ENCODE peak calls at places on chromosomes 3 and 15, in nine cellular contexts. N is glutamatergic neuron, Z is Caco-2, S is AG04450, A is tibial nerve, Y is GM13976, V is IMR-90, I is coronary artery, K is cardiac fibroblast. U is an unnamed sample.

GRCh38 chr15:83365370-83365938 is 81.0 kb upstream of the BNC1 start:
- DNase-seq in N (peak), Z (no peak), S (no peak), A (peak), Y (no peak), V (peak), I (no peak), K (peak), U (peak)

GRCh38 chr3:88641033-88641604 is 466.3 kb upstream of the EPHA3 start:
- DNase-seq in N (no peak), Z (no peak), S (no peak), A (no peak), Y (no peak), V (no peak), I (no peak), K (no peak), U (no peak)

GRCh38 chr3:152399374-152399773 is 130.6 kb downstream of the MBNL1 start:
- DNase-seq in N (no peak), Z (no peak), S (no peak), A (no peak), Y (no peak), V (peak), I (no peak), K (peak), U (no peak)

GRCh38 chr3:99972380-99973104 is 141.8 kb downstream of the FILIP1L start:
- DNase-seq in N (no peak), Z (no peak), S (no peak), A (no peak), Y (no peak), V (peak), I (no peak), K (no peak), U (no peak)

GRCh38 chr15:66746231-66746605 is 44.2 kb downstream of the SMAD6 start:
- DNase-seq in N (no peak), Z (no peak), S (no peak), A (no peak), Y (no peak), V (no peak), I (no peak), K (no peak), U (no peak)

GRCh38 chr3:11132861-11133260 is 21.4 kb upstream of the HRH1 start:
- DNase-seq in N (no peak), Z (no peak), S (no peak), A (peak), Y (no peak), V (no peak), I (no peak), K (no peak), U (no peak)

GRCh38 chr15:69729167-69729748 is 276.6 kb downstream of the RPLP1 start:
- DNase-seq in N (peak), Z (peak), S (no peak), A (peak), Y (peak), V (peak), I (no peak), K (peak), U (peak)

GRCh38 chr3:188439080-188439479 is 285.1 kb downstream of the LPP start:
- DNase-seq in N (no peak), Z (no peak), S (no peak), A (no peak), Y (peak), V (no peak), I (no peak), K (no peak), U (peak)

GRCh38 chr15:80588801-80589200 is 106.3 kb upstream of the ABHD17C start:
- DNase-seq in N (no peak), Z (no peak), S (peak), A (no peak), Y (no peak), V (peak), I (no peak), K (peak), U (no peak)

GRCh38 chr15:101558217-101558941 is 68.9 kb upstream of the PCSK6 start:
- DNase-seq in N (no peak), Z (peak), S (no peak), A (no peak), Y (no peak), V (no peak), I (no peak), K (no peak), U (no peak)

GRCh38 chr3:170784406-170784805 is 85.6 kb downstream of the RPL22L1 start:
- DNase-seq in N (no peak), Z (no peak), S (no peak), A (no peak), Y (no peak), V (no peak), I (no peak), K (no peak), U (no peak)

GRCh38 chr15:73930371-73930770 is 4.1 kb downstream of the LOXL1 start:
- DNase-seq in N (peak), Z (no peak), S (peak), A (no peak), Y (no peak), V (peak), I (no peak), K (peak), U (no peak)

GRCh38 chr15:89364341-89364740 is 29.7 kb upstream of the POLG start:
- DNase-seq in N (no peak), Z (no peak), S (no peak), A (peak), Y (no peak), V (no peak), I (no peak), K (no peak), U (no peak)

GRCh38 chr15:89362203-89363101 is 27.8 kb upstream of the POLG start:
- DNase-seq in N (peak), Z (no peak), S (no peak), A (no peak), Y (no peak), V (no peak), I (no peak), K (no peak), U (no peak)

GRCh38 chr15:89669309-89669865 is 9.8 kb downstream of the PLIN1 start:
- DNase-seq in N (no peak), Z (no peak), S (no peak), A (no peak), Y (peak), V (no peak), I (peak), K (no peak), U (no peak)

GRCh38 chr3:188947401-188947982 is 224.3 kb upstream of the TPRG1 start:
- DNase-seq in N (peak), Z (peak), S (no peak), A (peak), Y (no peak), V (peak), I (peak), K (peak), U (peak)

GRCh38 chr15:47194718-47195117 is 522.6 kb upstream of the SEMA6D start:
- DNase-seq in N (no peak), Z (peak), S (peak), A (no peak), Y (no peak), V (peak), I (no peak), K (peak), U (no peak)

GRCh38 chr15:48424076-48424475 is 92.8 kb downstream of the DUT start:
- DNase-seq in N (no peak), Z (no peak), S (no peak), A (no peak), Y (no peak), V (peak), I (no peak), K (no peak), U (no peak)

GRCh38 chr15:85142324-85142723 is 160.7 kb downstream of the PDE8A start:
- DNase-seq in N (no peak), Z (no peak), S (no peak), A (no peak), Y (no peak), V (peak), I (no peak), K (peak), U (no peak)

GRCh38 chr3:154990543-154990942 is 89.6 kb upstream of the MME start:
- DNase-seq in N (no peak), Z (no peak), S (no peak), A (no peak), Y (no peak), V (no peak), I (no peak), K (no peak), U (no peak)

GRCh38 chr3:69197922-69198540 is 75.6 kb upstream of the LMOD3 start:
- DNase-seq in N (no peak), Z (no peak), S (no peak), A (no peak), Y (no peak), V (no peak), I (no peak), K (no peak), U (peak)

GRCh38 chr3:194243172-194243861 is 107.4 kb downstream of the HES1 start:
- DNase-seq in N (no peak), Z (no peak), S (no peak), A (no peak), Y (no peak), V (no peak), I (no peak), K (no peak), U (no peak)

GRCh38 chr3:171383206-171384018 is 76.8 kb downstream of the TNIK start:
- DNase-seq in N (no peak), Z (no peak), S (no peak), A (no peak), Y (no peak), V (peak), I (no peak), K (peak), U (no peak)

GRCh38 chr3:150351398-150351797 is 56.7 kb upstream of the TSC22D2 start:
- DNase-seq in N (no peak), Z (no peak), S (no peak), A (no peak), Y (no peak), V (no peak), I (no peak), K (no peak), U (no peak)

GRCh38 chr3:194928831-194929594 is 243.3 kb downstream of the FAM43A start:
- DNase-seq in N (peak), Z (no peak), S (no peak), A (peak), Y (no peak), V (no peak), I (no peak), K (no peak), U (no peak)

GRCh38 chr3:173411288-173412064 is 13.9 kb downstream of the NLGN1 start:
- DNase-seq in N (no peak), Z (no peak), S (no peak), A (peak), Y (no peak), V (peak), I (no peak), K (peak), U (no peak)

GRCh38 chr3:108322352-108322751 is 26.0 kb downstream of the HHLA2 start:
- DNase-seq in N (no peak), Z (no peak), S (no peak), A (no peak), Y (no peak), V (no peak), I (no peak), K (peak), U (peak)

GRCh38 chr3:153628591-153628990 is 466.6 kb downstream of the RAP2B start:
- DNase-seq in N (no peak), Z (no peak), S (no peak), A (no peak), Y (no peak), V (no peak), I (no peak), K (peak), U (peak)

GRCh38 chr3:55059027-55059629 is 131.3 kb upstream of the LRTM1 start:
- DNase-seq in N (no peak), Z (no peak), S (no peak), A (no peak), Y (no peak), V (peak), I (no peak), K (no peak), U (no peak)

GRCh38 chr15:80466543-80466942 is 62.4 kb downstream of the ARNT2 start:
- DNase-seq in N (no peak), Z (no peak), S (no peak), A (no peak), Y (no peak), V (no peak), I (no peak), K (no peak), U (no peak)

GRCh38 chr3:170542704-170543103 is 43.2 kb downstream of the SLC7A14 start:
- DNase-seq in N (no peak), Z (no peak), S (no peak), A (no peak), Y (no peak), V (peak), I (no peak), K (no peak), U (no peak)

GRCh38 chr3:127456471-127457093 is 134.0 kb downstream of the TPRA1 start:
- DNase-seq in N (peak), Z (no peak), S (no peak), A (no peak), Y (no peak), V (peak), I (no peak), K (peak), U (peak)

GRCh38 chr15:92818658-92819311 is 81.3 kb upstream of the CHD2 start:
- DNase-seq in N (no peak), Z (no peak), S (no peak), A (no peak), Y (no peak), V (no peak), I (no peak), K (no peak), U (no peak)

GRCh38 chr15:99279290-99279689 is 28.0 kb downstream of the LRRC28 start:
- DNase-seq in N (no peak), Z (no peak), S (no peak), A (no peak), Y (no peak), V (no peak), I (no peak), K (no peak), U (no peak)

GRCh38 chr3:183548262-183548769 is 7.2 kb downstream of the KLHL6 start:
- DNase-seq in N (no peak), Z (peak), S (peak), A (no peak), Y (no peak), V (peak), I (no peak), K (peak), U (no peak)

GRCh38 chr3:108297636-108298035 is 1.3 kb downstream of the HHLA2 start:
- DNase-seq in N (no peak), Z (no peak), S (no peak), A (no peak), Y (no peak), V (no peak), I (no peak), K (no peak), U (no peak)

GRCh38 chr3:58798312-58798711 is 131.7 kb upstream of the FAM3D start:
- DNase-seq in N (no peak), Z (no peak), S (no peak), A (no peak), Y (no peak), V (no peak), I (no peak), K (no peak), U (no peak)

GRCh38 chr3:123781571-123782275 is 102.4 kb downstream of the MYLK start:
- DNase-seq in N (no peak), Z (no peak), S (peak), A (no peak), Y (no peak), V (peak), I (no peak), K (no peak), U (no peak)

DNA sequence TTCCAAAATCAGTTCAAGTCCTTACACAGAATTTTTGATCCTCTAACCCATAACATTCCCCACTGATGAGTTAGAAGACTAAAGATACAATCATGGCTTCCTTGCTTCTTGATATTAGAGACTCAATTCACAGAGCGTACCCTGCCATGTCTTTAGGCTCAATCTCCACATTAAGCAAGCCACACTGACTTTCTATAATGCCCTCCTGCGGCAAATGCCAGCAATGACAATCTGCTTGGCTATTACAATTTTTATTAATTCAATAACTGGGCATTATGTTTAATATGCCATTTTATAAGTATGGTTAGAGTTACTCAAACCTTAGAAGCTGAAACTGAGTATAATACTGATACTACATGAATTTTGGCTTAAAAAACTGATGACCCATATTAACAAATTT is 479.7 kb upstream of the NR2F2 start:
- DNase-seq in N (no peak), Z (no peak), S (no peak), A (no peak), Y (no peak), V (no peak), I (no peak), K (no peak), U (no peak)
- TF ChIP-seq CTCF in N (no peak), Z (peak), S (no peak), A (no peak), Y (no peak), V (no peak), I (no peak), K (no peak), U (no peak)

GRCh38 chr15:82176528-82176927 is 86.0 kb downstream of the EFL1 start:
- DNase-seq in N (no peak), Z (no peak), S (no peak), A (no peak), Y (no peak), V (no peak), I (no peak), K (no peak), U (no peak)
- TF ChIP-seq CTCF in N (no peak), Z (no peak), S (no peak), A (no peak), Y (no peak), V (no peak), I (no peak), K (peak), U (no peak)

GRCh38 chr3:177640319-177640997 is 443.2 kb upstream of the TBL1XR1 start:
- DNase-seq in N (no peak), Z (no peak), S (no peak), A (no peak), Y (no peak), V (no peak), I (no peak), K (no peak), U (peak)
- TF ChIP-seq CTCF in N (no peak), Z (no peak), S (no peak), A (no peak), Y (no peak), V (no peak), I (no peak), K (no peak), U (no peak)

GRCh38 chr3:159991591-159991990 is 3.0 kb downstream of the IL12A start:
- DNase-seq in N (no peak), Z (no peak), S (no peak), A (no peak), Y (no peak), V (no peak), I (no peak), K (no peak), U (no peak)

GRCh38 chr3:159992601-159993000 is 4.0 kb downstream of the IL12A start:
- DNase-seq in N (no peak), Z (no peak), S (no peak), A (no peak), Y (no peak), V (no peak), I (no peak), K (no peak), U (no peak)

GRCh38 chr3:159987291-159987711 is 1.3 kb upstream of the IL12A start:
- DNase-seq in N (no peak), Z (no peak), S (no peak), A (no peak), Y (no peak), V (peak), I (no peak), K (peak), U (no peak)

GRCh38 chr3:159988617-159989251 is at the start of gene IL12A:
- DNase-seq in N (peak), Z (peak), S (no peak), A (peak), Y (peak), V (peak), I (peak), K (peak), U (peak)

DNA sequence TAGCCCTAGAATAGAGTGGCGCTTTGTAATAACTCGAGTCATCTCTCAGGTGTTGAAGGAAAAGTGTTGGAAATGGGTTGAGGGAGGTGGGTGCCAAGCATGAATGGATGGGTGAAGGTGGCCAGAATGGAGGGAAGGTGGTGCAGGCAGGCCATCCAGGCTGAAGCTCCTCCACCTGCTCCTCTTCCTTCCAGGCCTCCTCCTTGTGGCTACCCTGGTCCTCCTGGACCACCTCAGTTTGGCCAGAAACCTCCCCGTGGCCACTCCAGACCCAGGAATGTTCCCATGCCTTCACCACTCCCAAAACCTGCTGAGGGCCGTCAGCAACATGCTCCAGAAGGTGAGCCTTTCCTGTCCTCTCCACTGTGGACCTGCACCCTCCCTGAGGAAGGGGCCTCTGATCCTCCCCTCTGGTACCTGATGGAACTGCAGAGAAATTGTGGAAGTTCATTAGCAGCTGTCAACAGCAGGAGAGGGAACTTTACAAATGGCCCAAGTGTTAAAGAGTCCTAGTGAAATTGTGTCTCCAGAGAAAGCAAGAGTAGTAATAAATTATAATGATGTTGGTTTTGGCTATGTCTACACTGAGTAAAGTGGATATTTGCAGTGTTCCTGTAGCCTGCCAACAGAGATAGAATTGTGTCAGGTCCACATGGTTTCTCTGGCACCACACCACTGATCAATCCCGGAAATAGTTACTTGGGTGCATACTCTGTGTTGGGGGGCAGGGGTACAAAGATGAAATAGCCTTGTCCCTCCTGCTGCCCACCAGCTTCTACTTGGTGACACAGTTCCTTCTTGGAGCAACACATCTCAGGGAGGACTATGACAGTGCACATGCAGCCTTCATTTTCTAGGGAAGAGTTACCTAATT is 1.6 kb downstream of the IL12A start:
- DNase-seq in N (no peak), Z (no peak), S (no peak), A (no peak), Y (no peak), V (no peak), I (no peak), K (no peak), U (no peak)
- TF ChIP-seq CTCF in N (no peak), Z (no peak), S (peak), A (no peak), Y (no peak), V (no peak), I (no peak), K (no peak), U (no peak)

GRCh38 chr15:65086680-65087111 is 10.2 kb downstream of the KBTBD13 start:
- DNase-seq in N (peak), Z (peak), S (no peak), A (no peak), Y (no peak), V (no peak), I (no peak), K (no peak), U (peak)
- TF ChIP-seq CTCF in N (peak), Z (no peak), S (peak), A (no peak), Y (no peak), V (peak), I (no peak), K (peak), U (no peak)

GRCh38 chr3:133445111-133445510 is 45.3 kb downstream of the BFSP2 start:
- DNase-seq in N (no peak), Z (no peak), S (no peak), A (no peak), Y (no peak), V (no peak), I (no peak), K (no peak), U (no peak)

GRCh38 chr3:133442518-133442917 is 42.7 kb downstream of the BFSP2 start:
- DNase-seq in N (no peak), Z (no peak), S (no peak), A (no peak), Y (no peak), V (no peak), I (no peak), K (no peak), U (no peak)

GRCh38 chr3:133441867-133442270 is 42.0 kb downstream of the BFSP2 start:
- DNase-seq in N (no peak), Z (no peak), S (no peak), A (no peak), Y (no peak), V (no peak), I (no peak), K (no peak), U (peak)

GRCh38 chr3:133440652-133441051 is 40.8 kb downstream of the BFSP2 start:
- DNase-seq in N (no peak), Z (no peak), S (peak), A (no peak), Y (no peak), V (peak), I (no peak), K (no peak), U (no peak)

GRCh38 chr3:133444071-133444774 is 44.4 kb downstream of the BFSP2 start:
- DNase-seq in N (no peak), Z (no peak), S (no peak), A (no peak), Y (no peak), V (peak), I (no peak), K (peak), U (no peak)
- TF ChIP-seq CTCF in N (no peak), Z (no peak), S (no peak), A (no peak), Y (no peak), V (peak), I (no peak), K (peak), U (no peak)